ENCODE peak calls at places on chromosomes 5 and 9, in four cellular contexts. L is HepG2, V is K562, G is GM12878. N is an unnamed sample.

GRCh38 chr5:168472329-168472728 is 13.9 kb upstream of the RARS1 start:
- DNase-seq in L (no peak), V (no peak), G (no peak), N (peak)

GRCh38 chr5:105952875-105953274 is 1717.9 kb downstream of the EFNA5 start:
- DNase-seq in L (no peak), V (no peak), G (no peak), N (no peak)

GRCh38 chr5:93072831-93073459 is 508.1 kb downstream of the NR2F1-AS1 start:
- DNase-seq in L (no peak), V (no peak), G (no peak), N (no peak)

GRCh38 chr5:124612023-124612422 is 134.4 kb downstream of the ZNF608 start:
- DNase-seq in L (no peak), V (no peak), G (no peak), N (no peak)

GRCh38 chr5:180975338-180975737 is 13.3 kb upstream of the BTNL3 start:
- DNase-seq in L (no peak), V (no peak), G (peak), N (no peak)

GRCh38 chr9:91771027-91771426 is 179.0 kb downstream of the ROR2 start:
- DNase-seq in L (no peak), V (no peak), G (no peak), N (no peak)

GRCh38 chr5:76735762-76736545 is 20.0 kb downstream of the F2R start:
- DNase-seq in L (no peak), V (no peak), G (no peak), N (no peak)

GRCh38 chr9:109224751-109225150 is 57.7 kb upstream of the FRRS1L start:
- DNase-seq in L (no peak), V (no peak), G (no peak), N (no peak)

GRCh38 chr9:35341585-35341984 is 148.3 kb upstream of the RUSC2 start:
- DNase-seq in L (no peak), V (no peak), G (no peak), N (no peak)

GRCh38 chr9:37679649-37680402 is 29.1 kb downstream of the FRMPD1 start:
- DNase-seq in L (no peak), V (no peak), G (no peak), N (no peak)

GRCh38 chr9:1042466-1042865 is 7.7 kb upstream of the DMRT2 start:
- DNase-seq in L (no peak), V (no peak), G (no peak), N (no peak)

GRCh38 chr9:84271887-84272556 is 68.5 kb downstream of the SLC28A3 start:
- DNase-seq in L (no peak), V (no peak), G (no peak), N (no peak)
- TF ChIP-seq KDM1A in L (no peak), V (no peak), G (no peak), N (no peak)

GRCh38 chr5:151126199-151126645 is 31.4 kb downstream of the ANXA6 start:
- DNase-seq in L (peak), V (peak), G (peak), N (peak)

GRCh38 chr5:151121652-151122051 is 35.9 kb downstream of the ANXA6 start:
- DNase-seq in L (no peak), V (no peak), G (no peak), N (no peak)

GRCh38 chr5:151125421-151125820 is 32.2 kb downstream of the ANXA6 start:
- DNase-seq in L (no peak), V (no peak), G (peak), N (no peak)

GRCh38 chr5:151122828-151123227 is 34.8 kb downstream of the ANXA6 start:
- DNase-seq in L (no peak), V (peak), G (no peak), N (no peak)

GRCh38 chr5:151123897-151124751 is 33.5 kb downstream of the ANXA6 start:
- DNase-seq in L (no peak), V (no peak), G (peak), N (peak)
- TF ChIP-seq CHD2 in L (no peak), V (no peak), G (peak), N (no peak)

GRCh38 chr9:93532121-93532520 is 44.3 kb upstream of the PHF2 start:
- DNase-seq in L (no peak), V (no peak), G (no peak), N (no peak)
- TF ChIP-seq SMC3 in L (no peak), V (no peak), G (no peak), N (no peak)

DNA sequence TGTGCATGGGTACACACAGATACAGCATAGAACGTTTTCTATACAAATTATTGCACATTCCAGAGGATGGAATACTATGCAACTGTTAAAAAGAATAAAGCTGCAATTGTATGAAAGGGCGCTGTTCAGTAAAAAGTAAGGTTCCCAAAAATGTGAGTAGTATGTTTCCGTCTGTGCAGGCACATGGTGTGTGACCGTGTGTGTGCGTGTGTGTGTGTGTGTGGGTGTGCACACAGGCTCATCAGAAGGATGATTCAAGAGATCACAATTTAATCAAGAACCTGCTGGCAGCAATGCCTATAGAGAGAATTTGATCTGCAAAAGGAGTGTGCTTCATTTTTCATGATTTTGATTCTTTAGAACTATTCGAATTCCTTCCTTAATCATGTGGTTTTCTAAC is 76.3 kb downstream of the SEMA4D start:
- DNase-seq in L (no peak), V (no peak), G (no peak), N (no peak)
- TF ChIP-seq KDM1A in L (no peak), V (no peak), G (no peak), N (no peak)

N was measured in A549.